ENCODE peak calls at places on chromosomes 11 and 22, in nine cellular contexts. One of them, this sample, is unnamed. For H3K4me1, the result is how much of the 10 kb centered on the place peaks cover.

GRCh38 chr11:113884361-113884836 is 9.0 kb upstream of the USP28 start:
- DNase-seq in IMR-90: peak
- DNase-seq in stomach: no peak
- DNase-seq in mammary epithelial cell: no peak
- DNase-seq in tibial artery: no peak
- DNase-seq in spleen: no peak
- DNase-seq in CD8-positive, alpha-beta T cell: no peak
- DNase-seq in psoas muscle: no peak
- DNase-seq in pancreas: no peak
- DNase-seq in this sample: no peak

GRCh38 chr11:26779466-26779865 is 57.6 kb upstream of the SLC5A12 start:
- DNase-seq in mammary epithelial cell: no peak
- DNase-seq in stomach: no peak
- DNase-seq in psoas muscle: no peak
- DNase-seq in tibial artery: no peak
- DNase-seq in spleen: no peak
- DNase-seq in pancreas: no peak
- DNase-seq in CD8-positive, alpha-beta T cell: no peak
- DNase-seq in IMR-90: no peak
- DNase-seq in this sample: no peak

GRCh38 chr22:37184816-37185541 is 3.1 kb downstream of the C1QTNF6 start:
- DNase-seq in mammary epithelial cell: no peak
- DNase-seq in pancreas: no peak
- DNase-seq in psoas muscle: peak
- DNase-seq in spleen: peak
- DNase-seq in stomach: no peak
- DNase-seq in IMR-90: no peak
- DNase-seq in CD8-positive, alpha-beta T cell: no peak
- DNase-seq in tibial artery: no peak
- DNase-seq in this sample: no peak

GRCh38 chr11:26946209-26946828 is 47.6 kb upstream of the FIBIN start:
- DNase-seq in spleen: no peak
- DNase-seq in stomach: no peak
- DNase-seq in tibial artery: no peak
- DNase-seq in pancreas: no peak
- DNase-seq in CD8-positive, alpha-beta T cell: no peak
- DNase-seq in IMR-90: peak
- DNase-seq in mammary epithelial cell: peak
- DNase-seq in psoas muscle: no peak
- DNase-seq in this sample: no peak

GRCh38 chr22:30204742-30205111 is 41.8 kb downstream of the LIF start:
- DNase-seq in psoas muscle: peak
- DNase-seq in mammary epithelial cell: peak
- DNase-seq in CD8-positive, alpha-beta T cell: no peak
- DNase-seq in spleen: no peak
- DNase-seq in tibial artery: peak
- DNase-seq in IMR-90: peak
- DNase-seq in stomach: peak
- DNase-seq in pancreas: no peak
- DNase-seq in this sample: no peak

GRCh38 chr22:19523240-19524169 is 705 bp downstream of the CLDN5 start:
- DNase-seq in spleen: peak
- DNase-seq in psoas muscle: no peak
- DNase-seq in CD8-positive, alpha-beta T cell: no peak
- DNase-seq in stomach: no peak
- DNase-seq in IMR-90: peak
- DNase-seq in pancreas: no peak
- DNase-seq in tibial artery: no peak
- DNase-seq in mammary epithelial cell: peak
- DNase-seq in this sample: no peak

GRCh38 chr22:39240841-39241631 is 3.7 kb downstream of the PDGFB start:
- DNase-seq in psoas muscle: peak
- DNase-seq in spleen: no peak
- DNase-seq in mammary epithelial cell: peak
- DNase-seq in CD8-positive, alpha-beta T cell: peak
- DNase-seq in IMR-90: no peak
- DNase-seq in tibial artery: no peak
- DNase-seq in pancreas: peak
- DNase-seq in stomach: peak
- DNase-seq in this sample: peak

GRCh38 chr22:19598054-19598855 is 74.0 kb upstream of the CLDN5 start:
- DNase-seq in pancreas: no peak
- DNase-seq in CD8-positive, alpha-beta T cell: peak
- DNase-seq in psoas muscle: no peak
- DNase-seq in tibial artery: no peak
- DNase-seq in mammary epithelial cell: peak
- DNase-seq in spleen: peak
- DNase-seq in IMR-90: no peak
- DNase-seq in stomach: no peak
- DNase-seq in this sample: no peak

GRCh38 chr11:65790104-65790901 is 3.4 kb downstream of the OVOL1 start:
- DNase-seq in CD8-positive, alpha-beta T cell: no peak
- DNase-seq in psoas muscle: peak
- DNase-seq in tibial artery: no peak
- DNase-seq in spleen: no peak
- DNase-seq in IMR-90: no peak
- DNase-seq in pancreas: no peak
- DNase-seq in stomach: no peak
- DNase-seq in mammary epithelial cell: no peak
- DNase-seq in this sample: no peak

GRCh38 chr11:65787649-65788622 is 1.1 kb downstream of the OVOL1 start:
- DNase-seq in stomach: peak
- DNase-seq in CD8-positive, alpha-beta T cell: no peak
- DNase-seq in pancreas: no peak
- DNase-seq in mammary epithelial cell: no peak
- DNase-seq in spleen: no peak
- DNase-seq in IMR-90: no peak
- DNase-seq in tibial artery: no peak
- DNase-seq in psoas muscle: peak
- DNase-seq in this sample: no peak

GRCh38 chr11:65789230-65790103 is 2.6 kb downstream of the OVOL1 start:
- DNase-seq in CD8-positive, alpha-beta T cell: no peak
- DNase-seq in mammary epithelial cell: no peak
- DNase-seq in pancreas: no peak
- DNase-seq in IMR-90: no peak
- DNase-seq in psoas muscle: peak
- DNase-seq in tibial artery: no peak
- DNase-seq in stomach: no peak
- DNase-seq in spleen: no peak
- DNase-seq in this sample: no peak

GRCh38 chr11:65786786-65787636 is at the start of gene OVOL1:
- DNase-seq in IMR-90: no peak
- DNase-seq in tibial artery: no peak
- DNase-seq in CD8-positive, alpha-beta T cell: peak
- DNase-seq in stomach: peak
- DNase-seq in spleen: peak
- DNase-seq in psoas muscle: peak
- DNase-seq in mammary epithelial cell: peak
- DNase-seq in pancreas: peak
- DNase-seq in this sample: no peak

DNA sequence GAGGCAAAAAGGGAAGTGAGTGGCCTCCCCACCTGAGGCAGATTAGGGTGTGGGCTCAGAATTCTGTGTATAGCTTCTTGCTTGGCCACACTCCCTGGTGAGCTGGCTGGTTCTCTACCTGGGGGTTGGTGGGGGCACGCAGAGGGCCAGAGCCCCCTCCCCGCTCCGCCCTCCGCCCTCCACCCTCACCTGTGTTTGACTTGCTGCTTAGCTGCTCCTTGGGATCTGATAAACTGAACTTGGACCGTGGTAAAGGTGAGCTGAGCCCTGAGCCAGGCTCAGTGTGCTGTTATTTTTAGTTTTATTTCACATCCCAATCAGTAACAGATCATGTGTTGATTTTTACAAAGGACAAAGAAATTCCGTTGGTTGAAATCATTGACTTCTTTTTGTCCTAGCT is 1.9 kb downstream of the OVOL1 start:
- DNase-seq in tibial artery: no peak
- DNase-seq in psoas muscle: peak
- DNase-seq in stomach: no peak
- DNase-seq in mammary epithelial cell: no peak
- DNase-seq in IMR-90: no peak
- DNase-seq in CD8-positive, alpha-beta T cell: no peak
- DNase-seq in pancreas: no peak
- DNase-seq in spleen: no peak
- DNase-seq in this sample: no peak
- H3K4me3 ChIP-seq in tibial artery: no peak
- H3K4me3 ChIP-seq in psoas muscle: no peak
- H3K4me3 ChIP-seq in stomach: peak
- H3K4me3 ChIP-seq in mammary epithelial cell: no peak
- H3K4me3 ChIP-seq in IMR-90: no peak
- H3K4me3 ChIP-seq in CD8-positive, alpha-beta T cell: no peak
- H3K4me3 ChIP-seq in pancreas: no peak
- H3K4me3 ChIP-seq in spleen: no peak
- H3K4me3 ChIP-seq in this sample: no peak

GRCh38 chr11:70161043-70161625 is 42.0 kb upstream of the FADD start:
- DNase-seq in tibial artery: no peak
- DNase-seq in psoas muscle: no peak
- DNase-seq in IMR-90: no peak
- DNase-seq in pancreas: no peak
- DNase-seq in spleen: no peak
- DNase-seq in CD8-positive, alpha-beta T cell: no peak
- DNase-seq in mammary epithelial cell: no peak
- DNase-seq in stomach: no peak
- DNase-seq in this sample: no peak

GRCh38 chr11:70158757-70159389 is 44.2 kb upstream of the FADD start:
- DNase-seq in pancreas: no peak
- DNase-seq in CD8-positive, alpha-beta T cell: no peak
- DNase-seq in spleen: no peak
- DNase-seq in IMR-90: no peak
- DNase-seq in mammary epithelial cell: no peak
- DNase-seq in psoas muscle: no peak
- DNase-seq in stomach: no peak
- DNase-seq in tibial artery: no peak
- DNase-seq in this sample: no peak

GRCh38 chr11:70156291-70157037 is 46.6 kb upstream of the FADD start:
- DNase-seq in spleen: no peak
- DNase-seq in CD8-positive, alpha-beta T cell: no peak
- DNase-seq in pancreas: no peak
- DNase-seq in stomach: no peak
- DNase-seq in tibial artery: no peak
- DNase-seq in psoas muscle: no peak
- DNase-seq in mammary epithelial cell: peak
- DNase-seq in IMR-90: no peak
- DNase-seq in this sample: no peak

GRCh38 chr11:70158201-70158600 is 44.9 kb upstream of the FADD start:
- DNase-seq in spleen: no peak
- DNase-seq in CD8-positive, alpha-beta T cell: no peak
- DNase-seq in mammary epithelial cell: no peak
- DNase-seq in IMR-90: peak
- DNase-seq in pancreas: no peak
- DNase-seq in tibial artery: no peak
- DNase-seq in psoas muscle: peak
- DNase-seq in stomach: no peak
- DNase-seq in this sample: no peak

DNA sequence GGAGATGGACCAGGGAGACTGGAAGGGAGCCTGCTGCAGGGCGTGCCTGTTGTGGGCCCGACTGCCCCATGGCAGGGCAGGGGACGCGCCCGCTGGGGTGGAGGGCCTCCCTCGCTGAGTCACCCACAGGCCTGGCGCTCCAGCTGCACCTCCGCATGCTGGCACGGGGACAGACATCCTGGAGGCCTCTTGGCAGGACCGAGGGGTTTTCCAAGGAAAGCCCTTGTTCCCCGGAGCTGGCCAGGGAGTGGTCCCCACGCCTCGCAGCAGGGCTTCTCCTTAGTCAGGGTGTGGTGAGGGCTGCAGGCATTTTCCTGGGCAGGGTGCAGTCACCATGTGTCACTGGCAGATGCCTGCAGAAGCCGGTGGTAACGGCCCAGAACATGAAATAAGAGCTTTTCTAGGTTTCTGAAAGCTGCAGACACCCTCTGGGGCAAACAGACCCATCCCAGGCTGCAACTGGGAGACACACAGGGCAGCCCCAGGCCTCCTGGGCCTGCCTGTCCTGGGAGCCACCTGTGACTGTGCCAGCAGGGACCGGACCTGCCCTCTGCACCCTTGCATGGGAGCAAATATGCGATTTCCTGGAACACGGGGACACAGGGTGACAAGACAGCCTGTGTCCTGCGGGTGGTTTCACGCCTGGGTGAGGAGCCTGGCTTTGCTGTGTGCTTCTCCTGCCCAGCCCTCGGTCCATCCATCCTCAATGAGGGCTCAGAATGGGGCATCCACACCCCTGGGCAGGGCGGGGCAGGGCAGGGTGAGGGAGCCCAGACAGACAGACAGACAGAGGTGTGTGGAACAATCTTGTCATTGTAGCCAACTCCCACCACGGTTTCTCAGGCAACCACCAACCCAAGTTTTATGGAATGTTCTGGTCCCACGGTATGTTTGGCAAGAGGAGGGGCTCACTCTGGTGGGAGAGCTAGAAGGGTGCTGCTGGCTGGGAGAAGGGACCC is 43.2 kb upstream of the FADD start:
- DNase-seq in spleen: no peak
- DNase-seq in tibial artery: peak
- DNase-seq in CD8-positive, alpha-beta T cell: no peak
- DNase-seq in IMR-90: peak
- DNase-seq in mammary epithelial cell: peak
- DNase-seq in psoas muscle: no peak
- DNase-seq in pancreas: peak
- DNase-seq in stomach: peak
- DNase-seq in this sample: no peak
- TF ChIP-seq CTCF in spleen: no peak
- TF ChIP-seq CTCF in tibial artery: no peak
- TF ChIP-seq CTCF in CD8-positive, alpha-beta T cell: no peak
- TF ChIP-seq CTCF in IMR-90: no peak
- TF ChIP-seq CTCF in mammary epithelial cell: no peak
- TF ChIP-seq CTCF in psoas muscle: no peak
- TF ChIP-seq CTCF in pancreas: no peak
- TF ChIP-seq CTCF in stomach: no peak
- TF ChIP-seq CTCF in this sample: no peak

GRCh38 chr11:12123799-12124198 is 13.4 kb downstream of the MICAL2 start:
- DNase-seq in IMR-90: peak
- DNase-seq in CD8-positive, alpha-beta T cell: no peak
- DNase-seq in stomach: no peak
- DNase-seq in psoas muscle: no peak
- DNase-seq in mammary epithelial cell: no peak
- DNase-seq in pancreas: no peak
- DNase-seq in tibial artery: no peak
- DNase-seq in spleen: no peak
- DNase-seq in this sample: no peak
- H3K4me1 ChIP-seq in IMR-90: half or more
- H3K4me1 ChIP-seq in CD8-positive, alpha-beta T cell: under half
- H3K4me1 ChIP-seq in stomach: half or more
- H3K4me1 ChIP-seq in psoas muscle: under half
- H3K4me1 ChIP-seq in mammary epithelial cell: half or more
- H3K4me1 ChIP-seq in pancreas: under half
- H3K4me1 ChIP-seq in tibial artery: half or more
- H3K4me1 ChIP-seq in spleen: under half
- H3K4me1 ChIP-seq in this sample: under half

GRCh38 chr11:62555464-62556092 is 9.0 kb upstream of the AHNAK start:
- DNase-seq in CD8-positive, alpha-beta T cell: peak
- DNase-seq in spleen: no peak
- DNase-seq in psoas muscle: peak
- DNase-seq in mammary epithelial cell: no peak
- DNase-seq in pancreas: no peak
- DNase-seq in stomach: no peak
- DNase-seq in IMR-90: peak
- DNase-seq in tibial artery: peak
- DNase-seq in this sample: no peak

GRCh38 chr11:62553839-62554361 is 7.3 kb upstream of the AHNAK start:
- DNase-seq in psoas muscle: peak
- DNase-seq in mammary epithelial cell: peak
- DNase-seq in CD8-positive, alpha-beta T cell: no peak
- DNase-seq in spleen: no peak
- DNase-seq in stomach: no peak
- DNase-seq in IMR-90: peak
- DNase-seq in tibial artery: no peak
- DNase-seq in pancreas: no peak
- DNase-seq in this sample: peak

GRCh38 chr11:62552931-62553838 is 6.6 kb upstream of the AHNAK start:
- DNase-seq in stomach: peak
- DNase-seq in mammary epithelial cell: peak
- DNase-seq in psoas muscle: peak
- DNase-seq in tibial artery: peak
- DNase-seq in CD8-positive, alpha-beta T cell: peak
- DNase-seq in spleen: peak
- DNase-seq in pancreas: peak
- DNase-seq in IMR-90: peak
- DNase-seq in this sample: peak

GRCh38 chr11:62556102-62556871 is 9.7 kb upstream of the AHNAK start:
- DNase-seq in mammary epithelial cell: peak
- DNase-seq in CD8-positive, alpha-beta T cell: peak
- DNase-seq in pancreas: peak
- DNase-seq in IMR-90: peak
- DNase-seq in spleen: peak
- DNase-seq in stomach: peak
- DNase-seq in psoas muscle: peak
- DNase-seq in tibial artery: peak
- DNase-seq in this sample: peak

GRCh38 chr11:62554377-62554776 is 7.8 kb upstream of the AHNAK start:
- DNase-seq in stomach: no peak
- DNase-seq in CD8-positive, alpha-beta T cell: no peak
- DNase-seq in mammary epithelial cell: no peak
- DNase-seq in pancreas: no peak
- DNase-seq in IMR-90: no peak
- DNase-seq in psoas muscle: peak
- DNase-seq in tibial artery: peak
- DNase-seq in spleen: no peak
- DNase-seq in this sample: peak
- H3K4me3 ChIP-seq in stomach: peak
- H3K4me3 ChIP-seq in CD8-positive, alpha-beta T cell: no peak
- H3K4me3 ChIP-seq in mammary epithelial cell: no peak
- H3K4me3 ChIP-seq in pancreas: no peak
- H3K4me3 ChIP-seq in IMR-90: no peak
- H3K4me3 ChIP-seq in psoas muscle: peak
- H3K4me3 ChIP-seq in tibial artery: no peak
- H3K4me3 ChIP-seq in spleen: no peak
- H3K4me3 ChIP-seq in this sample: peak